ENCODE peak calls at places on chromosomes 5 and 9, in seven cellular contexts. R is GM19239, E is substantia nigra, M is NCI-H1436, Q is ELR, C is NCI-H774, Z is skeletal muscle cell. B is an unnamed sample.

GRCh38 chr9:5879419-5880181 is 11.1 kb upstream of the MLANA start:
- DNase-seq in M (no peak), E (no peak), R (no peak), Z (no peak), C (no peak), Q (peak; percentile 91), B (no peak)

GRCh38 chr5:169649486-169649885 is 12.4 kb downstream of the DOCK2 start:
- DNase-seq in R (no peak), Z (no peak), M (no peak), Q (no peak), C (no peak), E (no peak), B (no peak)

GRCh38 chr9:116447914-116448313 is 239.2 kb upstream of the TRIM32 start:
- DNase-seq in R (no peak), E (no peak), Q (no peak), M (no peak), C (no peak), Z (peak; percentile 29), B (no peak)

GRCh38 chr9:26723486-26723885 is 169.1 kb downstream of the CAAP1 start:
- DNase-seq in E (no peak), M (no peak), Q (peak; percentile 23), R (peak; percentile 7), C (peak; percentile 30), Z (no peak), B (no peak)

GRCh38 chr5:60978968-60979367 is 34.0 kb downstream of the NDUFAF2 start:
- DNase-seq in Q (no peak), E (no peak), Z (no peak), C (no peak), R (no peak), M (no peak), B (no peak)

GRCh38 chr5:60636001-60636400 is 64.0 kb downstream of the DEPDC1B start:
- DNase-seq in Z (no peak), M (no peak), C (no peak), R (no peak), Q (no peak), E (no peak), B (no peak)

GRCh38 chr5:129631946-129632345 is 115.9 kb upstream of the MINAR2 start:
- DNase-seq in C (no peak), E (no peak), Z (peak; percentile 65), Q (no peak), R (no peak), M (no peak), B (no peak)

GRCh38 chr9:95839012-95839411 is 36.5 kb upstream of the ERCC6L2 start:
- DNase-seq in R (no peak), E (no peak), M (no peak), Z (no peak), Q (no peak), C (no peak), B (no peak)

GRCh38 chr5:111963555-111963954 is 206.6 kb upstream of the NREP start:
- DNase-seq in C (no peak), Z (no peak), R (no peak), Q (no peak), E (no peak), M (no peak), B (no peak)

GRCh38 chr5:59099270-59099994 is 516.6 kb downstream of the RAB3C start:
- DNase-seq in M (no peak), C (no peak), Z (peak; percentile 91), E (no peak), Q (peak; percentile 96), R (peak; percentile 4), B (no peak)

GRCh38 chr5:179292681-179293080 is 52.6 kb downstream of the ADAMTS2 start:
- DNase-seq in E (no peak), C (no peak), Z (no peak), M (no peak), Q (no peak), R (no peak), B (no peak)

B was measured in GOT3.